ENCODE peak calls at places on chromosomes 1 and 21, in four cellular contexts. W, F, Q and C are unnamed samples.
A peak's percentile ranks its signal among the peaks of the same experiment; 100 is the strongest.

GRCh38 chr1:242196101-242196500 is 197.2 kb upstream of the MAP1LC3C start:
- DNase-seq in W (no peak), F (no peak), Q (no peak), C (no peak)

GRCh38 chr1:45326627-45327591 is at the start of gene HPDL:
- DNase-seq in W (peak; percentile 82), F (peak; percentile 73), Q (peak; percentile 40), C (peak; percentile 68)

GRCh38 chr1:100265562-100265930 is 470 bp upstream of the RTCA start:
- DNase-seq in W (no peak), F (peak; percentile 59), Q (no peak), C (no peak)

GRCh38 chr1:16631248-16632043 is 18.1 kb upstream of the NBPF1 start:
- DNase-seq in W (peak; percentile 57), F (no peak), Q (no peak), C (peak; percentile 37)

GRCh38 chr1:221316491-221317056 is 425.3 kb downstream of the DUSP10 start:
- DNase-seq in W (no peak), F (peak; percentile 45), Q (no peak), C (no peak)

GRCh38 chr1:181038399-181038873 is 4.7 kb downstream of the MR1 start:
- DNase-seq in W (peak; percentile 65), F (peak; percentile 70), Q (no peak), C (no peak)

GRCh38 chr1:20035114-20035513 is 34.9 kb upstream of the PLA2G5 start:
- DNase-seq in W (no peak), F (peak; percentile 95), Q (no peak), C (no peak)

GRCh38 chr1:20137604-20138003 is 1.5 kb upstream of the PLA2G2F start:
- DNase-seq in W (no peak), F (no peak), Q (no peak), C (no peak)

GRCh38 chr1:39262802-39263201 is 58.3 kb downstream of the MACF1 start:
- DNase-seq in W (no peak), F (peak; percentile 12), Q (no peak), C (no peak)

GRCh38 chr1:204102029-204102611 is 29.2 kb downstream of the SOX13 start:
- DNase-seq in W (no peak), F (no peak), Q (no peak), C (no peak)

GRCh38 chr1:4107291-4107690 is 207.2 kb upstream of the C1orf174 start:
- DNase-seq in W (no peak), F (no peak), Q (no peak), C (no peak)

GRCh38 chr1:94983343-94983742 is 56.4 kb upstream of the CNN3 start:
- DNase-seq in W (no peak), F (peak; percentile 71), Q (no peak), C (no peak)

GRCh38 chr21:45029298-45029967 is 44.9 kb upstream of the ADARB1 start:
- DNase-seq in W (peak; percentile 81), F (peak; percentile 69), Q (no peak), C (peak; percentile 48)

GRCh38 chr1:234973426-234974250 is 155.0 kb downstream of the TOMM20 start:
- DNase-seq in W (peak; percentile 68), F (no peak), Q (no peak), C (peak; percentile 81)

GRCh38 chr1:227428803-227429202 is 110.5 kb upstream of the CDC42BPA start:
- DNase-seq in W (no peak), F (peak; percentile 86), Q (peak; percentile 44), C (no peak)

GRCh38 chr1:29729281-29729680 is 493.0 kb downstream of the PTPRU start:
- DNase-seq in W (no peak), F (no peak), Q (no peak), C (no peak)

GRCh38 chr1:187481581-187482148 is 652.9 kb downstream of the PLA2G4A start:
- DNase-seq in W (no peak), F (peak; percentile 13), Q (no peak), C (no peak)

GRCh38 chr1:222552882-222553281 is 5.0 kb upstream of the HHIPL2 start:
- DNase-seq in W (no peak), F (peak; percentile 14), Q (no peak), C (no peak)

GRCh38 chr21:46113497-46114176 is 15.7 kb downstream of the COL6A2 start:
- DNase-seq in W (peak; percentile 34), F (no peak), Q (peak; percentile 15), C (no peak)

GRCh38 chr1:17601643-17602382 is 62.3 kb downstream of the ARHGEF10L start:
- DNase-seq in W (no peak), F (no peak), Q (no peak), C (no peak)

GRCh38 chr1:107789817-107790609 is 175.0 kb downstream of the VAV3 start:
- DNase-seq in W (no peak), F (no peak), Q (no peak), C (no peak)

GRCh38 chr1:74590288-74590687 is 77.9 kb upstream of the LRRC53 start:
- DNase-seq in W (no peak), F (no peak), Q (no peak), C (no peak)

GRCh38 chr1:46613661-46614603 is 2.7 kb downstream of the MOB3C start:
- DNase-seq in W (peak; percentile 97), F (peak; percentile 88), Q (no peak), C (peak; percentile 81)

GRCh38 chr1:15153184-15153841 is at the start of gene TMEM51:
- DNase-seq in W (peak; percentile 60), F (peak; percentile 75), Q (peak; percentile 73), C (peak; percentile 71)

GRCh38 chr1:89898150-89898549 is 77.3 kb downstream of the LRRC8D start:
- DNase-seq in W (no peak), F (no peak), Q (no peak), C (no peak)

GRCh38 chr1:51044834-51045233 is 57.2 kb upstream of the C1orf185 start:
- DNase-seq in W (no peak), F (peak; percentile 31), Q (no peak), C (no peak)

GRCh38 chr21:32336711-32337110 is 38.1 kb downstream of the MRAP start:
- DNase-seq in W (no peak), F (peak; percentile 13), Q (no peak), C (no peak)

GRCh38 chr21:42320791-42321190 is 5.6 kb upstream of the TFF3 start:
- DNase-seq in W (no peak), F (no peak), Q (no peak), C (no peak)

GRCh38 chr1:234759888-234760287 is 149.9 kb upstream of the IRF2BP2 start:
- DNase-seq in W (no peak), F (no peak), Q (no peak), C (no peak)

GRCh38 chr1:15020943-15021745 is 132.4 kb upstream of the TMEM51 start:
- DNase-seq in W (peak; percentile 58), F (peak; percentile 7), Q (no peak), C (no peak)

GRCh38 chr1:34460193-34460592 is 283.5 kb downstream of the C1orf94 start:
- DNase-seq in W (no peak), F (peak; percentile 12), Q (no peak), C (peak; percentile 59)

GRCh38 chr1:89465201-89465600 is 59.4 kb upstream of the LRRC8B start:
- DNase-seq in W (no peak), F (no peak), Q (no peak), C (no peak)

GRCh38 chr1:155646307-155646706 is 36.3 kb downstream of the MSTO1 start:
- DNase-seq in W (peak; percentile 79), F (peak; percentile 80), Q (no peak), C (no peak)

GRCh38 chr1:155645648-155646047 is 35.6 kb downstream of the MSTO1 start:
- DNase-seq in W (peak; percentile 56), F (peak; percentile 52), Q (no peak), C (no peak)

GRCh38 chr1:155650231-155650757 is 38.3 kb downstream of the YY1AP1 start:
- DNase-seq in W (no peak), F (no peak), Q (no peak), C (no peak)

GRCh38 chr1:155649689-155650088 is 38.9 kb downstream of the YY1AP1 start:
- DNase-seq in W (no peak), F (no peak), Q (no peak), C (no peak)

DNA sequence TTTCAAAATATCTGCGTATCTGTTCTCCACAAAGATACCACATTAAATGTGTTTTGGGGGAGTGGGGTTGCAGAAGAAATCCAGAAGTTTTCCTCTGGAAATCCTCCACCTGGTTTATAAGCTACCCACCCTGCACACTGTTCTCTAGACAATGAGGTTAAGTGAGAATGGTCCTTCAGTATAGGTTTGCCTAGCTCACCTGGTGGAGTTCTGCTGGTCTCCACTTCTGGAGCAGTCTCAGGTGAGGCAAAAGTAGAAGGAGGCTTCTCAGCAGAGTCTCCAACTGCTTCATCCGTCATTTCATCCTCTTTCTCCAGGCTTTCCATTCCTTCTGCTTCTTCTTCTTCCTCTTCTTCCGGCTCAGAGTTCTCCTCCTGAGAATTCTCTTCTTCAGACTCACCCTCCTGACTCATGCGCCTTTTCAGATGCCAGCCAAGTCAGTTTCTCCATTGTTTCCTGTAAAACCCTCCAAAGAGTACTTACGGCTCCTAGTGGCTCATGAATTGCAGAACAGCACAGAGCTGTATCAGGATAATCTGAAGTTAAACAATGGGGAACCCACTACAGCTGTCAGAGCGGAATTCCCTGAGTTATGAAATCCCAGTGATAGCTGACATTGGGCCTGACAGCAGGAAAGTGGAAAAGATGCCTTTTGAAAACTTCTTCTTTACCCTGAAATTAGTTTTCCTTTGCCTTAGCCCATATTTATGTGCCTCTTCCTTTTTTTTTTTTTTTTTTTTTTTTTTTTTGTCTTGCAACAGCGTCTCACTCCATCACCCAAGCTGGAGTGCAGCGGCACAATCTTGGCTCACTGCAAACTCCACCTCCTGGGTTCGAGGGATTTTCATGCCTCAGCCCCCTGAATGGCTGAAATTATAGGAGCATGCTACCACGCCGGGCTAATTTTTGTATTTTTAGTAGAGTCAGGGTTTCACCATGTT is 38.5 kb downstream of the MSTO1 start:
- DNase-seq in W (no peak), F (peak; percentile 95), Q (no peak), C (no peak)
- TF ChIP-seq CTCF in W (peak; percentile 15), F (peak; percentile 68), Q (no peak), C (no peak)

DNA sequence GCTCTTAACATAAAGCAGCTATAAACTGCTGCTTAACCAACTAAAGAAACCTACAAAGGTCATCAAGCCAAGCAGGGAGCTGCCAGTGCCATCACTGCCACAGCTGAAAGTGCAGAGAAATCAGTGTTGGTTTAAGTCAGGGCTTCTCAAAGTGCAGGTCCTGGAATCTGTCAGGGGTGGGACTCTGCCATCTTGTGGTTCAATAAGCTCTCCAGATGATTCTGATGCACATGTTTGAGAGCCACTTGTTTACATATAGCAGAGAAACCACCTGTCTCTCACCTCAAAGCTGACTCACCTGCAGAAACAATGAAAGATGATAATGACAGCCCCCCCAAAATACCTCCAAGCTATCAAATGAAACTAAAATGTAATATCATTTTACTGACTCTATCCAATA is 49.3 kb downstream of the SH3GLB1 start:
- DNase-seq in W (no peak), F (no peak), Q (no peak), C (no peak)
- TF ChIP-seq CTCF in W (peak; percentile 13), F (no peak), Q (no peak), C (no peak)

GRCh38 chr1:67261646-67262045 is 46.0 kb upstream of the IL12RB2 start:
- DNase-seq in W (no peak), F (peak; percentile 5), Q (no peak), C (no peak)
- TF ChIP-seq CTCF in W (no peak), F (peak; percentile 39), Q (no peak), C (no peak)

DNA sequence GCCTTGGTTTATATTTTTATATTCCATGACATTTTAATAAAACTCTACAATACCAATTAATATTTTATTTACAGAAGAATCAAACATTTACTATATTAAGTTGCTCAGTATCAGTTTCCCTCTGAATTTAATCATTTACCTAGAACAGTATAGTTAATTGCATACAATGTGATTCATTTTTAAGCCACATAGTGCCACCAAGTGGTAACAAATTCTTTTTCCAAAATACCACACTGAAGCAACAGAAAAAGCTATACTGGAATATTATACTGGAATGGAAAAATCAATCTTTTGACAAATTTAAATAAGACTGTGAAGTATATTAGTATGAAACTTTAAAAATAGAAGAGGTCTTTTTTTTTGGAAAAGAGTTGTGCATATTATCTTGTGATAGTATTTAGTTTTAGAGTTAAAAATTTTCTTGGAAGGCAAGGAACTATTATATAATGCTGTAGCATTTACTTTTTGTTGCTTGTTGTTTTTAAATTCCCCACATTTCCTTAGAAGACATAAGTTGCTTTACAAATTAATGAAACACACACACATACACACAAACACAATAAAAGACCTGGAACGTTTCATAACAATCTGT is 57.3 kb downstream of the ZNF644 start:
- DNase-seq in W (no peak), F (peak; percentile 40), Q (no peak), C (no peak)
- TF ChIP-seq CTCF in W (peak; percentile 51), F (peak; percentile 40), Q (peak; percentile 28), C (peak; percentile 50)